ENCODE peak calls at places on chromosomes 3 and 15, in five cellular contexts. V, Y, H, U and D are unnamed samples.

GRCh38 chr3:147572970-147573340 is 163.8 kb downstream of the ZIC1 start:
- DNase-seq in Y (no peak), U (no peak), V (no peak), H (no peak), D (no peak)

GRCh38 chr15:45185069-45185779 is 2.5 kb downstream of the SHF start:
- DNase-seq in Y (no peak), H (no peak), V (no peak), U (no peak), D (no peak)

GRCh38 chr15:80431635-80432034 is 27.5 kb downstream of the ARNT2 start:
- DNase-seq in U (no peak), Y (no peak), V (no peak), H (no peak), D (no peak)

GRCh38 chr3:184727357-184728060 is 15.6 kb upstream of the MAGEF1 start:
- DNase-seq in Y (no peak), V (no peak), H (peak), U (peak), D (no peak)

GRCh38 chr3:18919158-18919557 is 229.2 kb upstream of the KCNH8 start:
- DNase-seq in H (no peak), V (no peak), U (no peak), Y (no peak), D (no peak)

GRCh38 chr15:101203029-101203428 is 48.8 kb downstream of the CHSY1 start:
- DNase-seq in Y (no peak), V (no peak), U (no peak), H (no peak), D (no peak)

GRCh38 chr15:45180201-45180600 is 7.6 kb downstream of the SHF start:
- DNase-seq in H (no peak), Y (no peak), U (no peak), V (no peak), D (no peak)

GRCh38 chr15:101156509-101157159 is 95.2 kb downstream of the CHSY1 start:
- DNase-seq in V (no peak), Y (peak), U (no peak), H (no peak), D (no peak)

GRCh38 chr3:105062853-105063252 is 303.9 kb upstream of the ALCAM start:
- DNase-seq in V (no peak), U (no peak), H (no peak), Y (no peak), D (no peak)

GRCh38 chr15:48424076-48424475 is 92.8 kb downstream of the DUT start:
- DNase-seq in V (no peak), Y (no peak), H (no peak), U (no peak), D (no peak)

GRCh38 chr3:67468511-67468910 is 185.9 kb downstream of the SUCLG2 start:
- DNase-seq in Y (no peak), H (no peak), V (no peak), U (no peak), D (no peak)

GRCh38 chr15:70486451-70487379 is 276.6 kb downstream of the UACA start:
- DNase-seq in H (no peak), U (no peak), V (peak), Y (no peak), D (no peak)